ENCODE peak calls at places on chromosomes 16 and 17, in nine cellular contexts. Y is prostate gland; I is iPS DF 6.9; C is OCI-LY7; U is tibial artery; V is body of pancreas; T is fibroblast of lung; S is cardiac muscle cell; Q is CD8-positive, alpha-beta memory T cell. H is an unnamed sample. For H3K36me3, the result is how much of the 10 kb centered on the place peaks cover.

GRCh38 chr17:53353919-53354351 is 468.8 kb upstream of the KIF2B start:
- DNase-seq in Y (peak), I (no peak), C (no peak), U (no peak), V (peak), T (peak), S (peak), Q (no peak), H (peak)

GRCh38 chr17:58995247-58995940 is 111.3 kb downstream of the TRIM37 start:
- DNase-seq in Y (no peak), I (no peak), C (no peak), U (no peak), V (no peak), T (peak), S (no peak), Q (no peak), H (no peak)

GRCh38 chr17:79633154-79633553 is 22.3 kb upstream of the RBFOX3 start:
- DNase-seq in Y (no peak), I (no peak), C (no peak), U (peak), V (no peak), T (no peak), S (no peak), Q (no peak), H (no peak)

GRCh38 chr16:74078877-74079586 is 217.6 kb upstream of the PSMD7 start:
- DNase-seq in Y (no peak), I (no peak), C (no peak), U (no peak), V (no peak), T (no peak), S (no peak), Q (no peak), H (no peak)

GRCh38 chr16:71288570-71288889 is 672 bp downstream of the CMTR2 start:
- DNase-seq in Y (no peak), I (no peak), C (no peak), U (no peak), V (no peak), T (peak), S (no peak), Q (no peak), H (peak)

GRCh38 chr16:84511821-84512220 is 7.4 kb upstream of the MEAK7 start:
- DNase-seq in Y (no peak), I (no peak), C (no peak), U (peak), V (no peak), T (no peak), S (no peak), Q (no peak), H (no peak)

GRCh38 chr16:28136751-28137434 is 73.4 kb upstream of the GSG1L start:
- DNase-seq in Y (no peak), I (no peak), C (peak), U (no peak), V (no peak), T (no peak), S (peak), Q (peak), H (no peak)

GRCh38 chr16:46830417-46830901 is 521 bp downstream of the C16orf87 start:
- DNase-seq in Y (peak), I (no peak), C (peak), U (no peak), V (peak), T (peak), S (peak), Q (no peak), H (no peak)

GRCh38 chr17:74569392-74570003 is 2.2 kb upstream of the CD300H start:
- DNase-seq in Y (no peak), I (no peak), C (no peak), U (peak), V (peak), T (peak), S (peak), Q (no peak), H (peak)

GRCh38 chr16:50368410-50369132 is at the start of gene BRD7:
- DNase-seq in Y (peak), I (no peak), C (peak), U (peak), V (peak), T (peak), S (peak), Q (peak), H (peak)

GRCh38 chr16:46857261-46857962 is 26.4 kb upstream of the C16orf87 start:
- DNase-seq in Y (peak), I (no peak), C (peak), U (no peak), V (peak), T (peak), S (peak), Q (no peak), H (peak)

GRCh38 chr16:57643166-57643813 is 14.9 kb downstream of the ADGRG1 start:
- DNase-seq in Y (no peak), I (no peak), C (no peak), U (no peak), V (no peak), T (peak), S (peak), Q (no peak), H (peak)

GRCh38 chr17:44349553-44350070 is 4.5 kb downstream of the GRN start:
- DNase-seq in Y (no peak), I (no peak), C (no peak), U (no peak), V (no peak), T (no peak), S (no peak), Q (no peak), H (no peak)
- H3K27ac ChIP-seq in Y (no peak), I (no peak), C (peak), U (no peak), V (no peak), T (no peak), S (no peak), Q (no peak), H (no peak)

DNA sequence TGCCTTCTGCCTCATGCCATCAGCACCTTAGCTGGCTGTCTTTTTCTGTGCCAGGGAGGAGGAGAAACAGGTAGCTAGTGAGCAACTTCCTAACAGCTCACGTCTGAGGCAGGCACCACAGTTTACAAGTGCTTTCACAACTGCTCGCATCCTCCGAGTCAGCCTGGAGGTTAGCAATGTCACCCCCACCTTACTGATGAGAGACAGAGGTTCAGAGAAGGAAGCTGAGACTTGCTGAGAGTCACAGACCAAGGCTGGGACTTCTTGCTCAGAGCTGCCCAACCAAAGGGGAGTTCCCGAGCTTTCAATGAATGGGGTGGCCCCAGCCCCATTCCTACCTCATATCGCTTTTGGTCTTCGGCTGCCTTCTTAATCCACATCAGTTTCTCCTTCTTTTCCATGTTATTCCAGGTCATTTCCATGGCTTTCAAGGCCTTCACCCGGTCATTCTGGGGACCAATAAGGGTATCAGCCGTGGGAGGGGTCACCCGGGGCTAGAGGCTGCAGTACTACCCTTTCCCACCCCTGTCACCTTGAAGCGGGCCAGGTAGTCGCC is 9.6 kb downstream of the UBTF start:
- DNase-seq in Y (no peak), I (no peak), C (no peak), U (no peak), V (no peak), T (no peak), S (no peak), Q (no peak), H (peak)
- H3K36me3 ChIP-seq in Y (under half), I (under half), C (half or more), U (half or more), V (under half), T (under half), S (under half), Q (half or more), H (under half)

GRCh38 chr17:78032166-78032565 is 73.7 kb downstream of the TNRC6C start:
- DNase-seq in Y (no peak), I (no peak), C (no peak), U (no peak), V (no peak), T (peak), S (peak), Q (no peak), H (no peak)
- H3K27ac ChIP-seq in Y (no peak), I (no peak), C (no peak), U (peak), V (no peak), T (peak), S (no peak), Q (no peak), H (no peak)

GRCh38 chr17:78184311-78184710 is 2.5 kb downstream of the TK1 start:
- DNase-seq in Y (peak), I (no peak), C (no peak), U (no peak), V (peak), T (no peak), S (no peak), Q (no peak), H (no peak)
- H3K36me3 ChIP-seq in Y (under half), I (under half), C (under half), U (under half), V (under half), T (under half), S (under half), Q (under half), H (under half)

DNA sequence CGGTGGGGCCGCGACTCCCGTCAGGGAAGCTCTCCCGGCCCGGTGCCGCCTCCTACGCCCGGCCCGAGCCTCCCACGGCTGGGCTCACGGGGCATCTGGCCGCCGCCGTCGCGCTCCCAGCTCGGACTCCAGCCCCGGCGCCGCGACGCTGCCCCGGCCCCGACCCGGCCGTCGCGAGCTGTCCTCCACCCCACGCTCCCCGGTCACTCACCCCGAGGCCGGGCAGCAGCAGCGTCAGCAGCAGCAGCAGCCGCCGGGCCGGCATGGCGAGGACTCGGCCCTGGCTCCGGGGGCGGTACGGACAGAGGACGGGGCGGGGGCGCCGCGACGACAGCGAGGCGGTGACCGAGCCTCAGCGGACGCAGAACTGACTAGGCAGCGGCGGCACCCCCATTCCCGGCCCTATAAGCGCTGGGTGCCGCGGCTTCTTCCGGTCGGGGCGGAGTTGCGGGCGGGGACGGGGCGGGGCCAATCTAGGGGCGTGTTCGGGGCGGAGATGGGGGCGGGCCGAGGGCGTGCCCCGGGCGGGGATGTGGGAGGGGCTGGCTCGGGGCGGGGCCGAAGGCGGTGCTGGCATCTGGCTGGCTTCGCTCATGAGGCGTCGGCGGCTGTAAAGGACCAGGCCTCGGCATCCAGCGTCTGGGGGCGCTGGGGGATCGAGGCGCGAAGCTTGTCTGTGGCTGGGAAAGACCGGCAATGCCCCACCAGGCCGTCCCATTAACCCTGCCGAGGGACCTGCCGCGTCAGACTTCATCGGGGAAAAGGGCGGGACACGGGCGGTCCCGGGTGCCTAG is at the start of gene ERN1:
- DNase-seq in Y (peak), I (no peak), C (peak), U (peak), V (peak), T (peak), S (peak), Q (peak), H (peak)
- H3K27ac ChIP-seq in Y (peak), I (no peak), C (peak), U (peak), V (peak), T (peak), S (peak), Q (peak), H (peak)

GRCh38 chr17:56987283-56987834 is 9.4 kb downstream of the SCPEP1 start:
- DNase-seq in Y (no peak), I (no peak), C (no peak), U (no peak), V (no peak), T (no peak), S (no peak), Q (no peak), H (no peak)
- H3K36me3 ChIP-seq in Y (under half), I (under half), C (half or more), U (half or more), V (under half), T (under half), S (under half), Q (under half), H (under half)

GRCh38 chr17:63450551-63450950 is 4.4 kb upstream of the CYB561 start:
- DNase-seq in Y (no peak), I (no peak), C (no peak), U (no peak), V (no peak), T (peak), S (no peak), Q (no peak), H (no peak)
- H3K27ac ChIP-seq in Y (no peak), I (no peak), C (no peak), U (no peak), V (no peak), T (no peak), S (no peak), Q (no peak), H (no peak)

GRCh38 chr17:48056246-48056745 is 8.1 kb downstream of the NFE2L1 start:
- DNase-seq in Y (no peak), I (no peak), C (no peak), U (no peak), V (no peak), T (no peak), S (no peak), Q (no peak), H (no peak)
- H3K36me3 ChIP-seq in Y (under half), I (under half), C (half or more), U (half or more), V (under half), T (under half), S (under half), Q (half or more), H (under half)

GRCh38 chr17:48545539-48545938 is 630 bp upstream of the HOXB2 start:
- DNase-seq in Y (no peak), I (no peak), C (no peak), U (no peak), V (no peak), T (no peak), S (no peak), Q (no peak), H (no peak)
- H3K27ac ChIP-seq in Y (peak), I (no peak), C (no peak), U (peak), V (no peak), T (peak), S (peak), Q (peak), H (peak)

H was measured in mammary epithelial cell.